ENCODE peak calls at places on chromosome 10, in five cellular contexts. G is progenitor cell of endocrine pancreas, C is nephron progenitor cell, Y is uterus, V is foreskin fibroblast. K is an unnamed sample.

GRCh38 chr10:51257511-51258248 is 183.4 kb downstream of the PRKG1 start:
- DNase-seq in G (no peak), C (no peak), Y (no peak), V (peak; percentile 16), K (peak; percentile 24)

GRCh38 chr10:26843736-26844135 is 17.0 kb downstream of the ABI1 start:
- DNase-seq in G (no peak), C (no peak), Y (no peak), V (no peak), K (no peak)

GRCh38 chr10:22620140-22620857 is 94.1 kb downstream of the PIP4K2A start:
- DNase-seq in G (no peak), C (no peak), Y (peak; percentile 54), V (peak; percentile 97), K (peak; percentile 98)

GRCh38 chr10:49656845-49657493 is 22.5 kb upstream of the C10orf53 start:
- DNase-seq in G (no peak), C (no peak), Y (no peak), V (no peak), K (no peak)

GRCh38 chr10:28317735-28318134 is 14.9 kb upstream of the MPP7 start:
- DNase-seq in G (no peak), C (no peak), Y (no peak), V (no peak), K (no peak)

GRCh38 chr10:72261323-72262018 is 12.3 kb upstream of the DDIT4 start:
- DNase-seq in G (no peak), C (no peak), Y (no peak), V (no peak), K (no peak)

GRCh38 chr10:27998178-27998953 is 513 bp downstream of the ODAD2 start:
- DNase-seq in G (peak; percentile 25), C (peak; percentile 65), Y (no peak), V (no peak), K (no peak)

GRCh38 chr10:69004821-69005220 is 16.2 kb downstream of the KIFBP start:
- DNase-seq in G (no peak), C (no peak), Y (no peak), V (peak; percentile 29), K (no peak)

GRCh38 chr10:57972783-57973182 is 294.9 kb downstream of the IPMK start:
- DNase-seq in G (no peak), C (no peak), Y (no peak), V (no peak), K (no peak)

GRCh38 chr10:670990-671389 is 18.5 kb downstream of the DIP2C start:
- DNase-seq in G (peak; percentile 1), C (no peak), Y (no peak), V (no peak), K (no peak)

GRCh38 chr10:98696516-98696915 is 249.8 kb upstream of the HPS1 start:
- DNase-seq in G (no peak), C (no peak), Y (no peak), V (no peak), K (no peak)

GRCh38 chr10:62814901-62815372 is 1.2 kb downstream of the EGR2 start:
- DNase-seq in G (no peak), C (peak; percentile 53), Y (no peak), V (no peak), K (no peak)

DNA sequence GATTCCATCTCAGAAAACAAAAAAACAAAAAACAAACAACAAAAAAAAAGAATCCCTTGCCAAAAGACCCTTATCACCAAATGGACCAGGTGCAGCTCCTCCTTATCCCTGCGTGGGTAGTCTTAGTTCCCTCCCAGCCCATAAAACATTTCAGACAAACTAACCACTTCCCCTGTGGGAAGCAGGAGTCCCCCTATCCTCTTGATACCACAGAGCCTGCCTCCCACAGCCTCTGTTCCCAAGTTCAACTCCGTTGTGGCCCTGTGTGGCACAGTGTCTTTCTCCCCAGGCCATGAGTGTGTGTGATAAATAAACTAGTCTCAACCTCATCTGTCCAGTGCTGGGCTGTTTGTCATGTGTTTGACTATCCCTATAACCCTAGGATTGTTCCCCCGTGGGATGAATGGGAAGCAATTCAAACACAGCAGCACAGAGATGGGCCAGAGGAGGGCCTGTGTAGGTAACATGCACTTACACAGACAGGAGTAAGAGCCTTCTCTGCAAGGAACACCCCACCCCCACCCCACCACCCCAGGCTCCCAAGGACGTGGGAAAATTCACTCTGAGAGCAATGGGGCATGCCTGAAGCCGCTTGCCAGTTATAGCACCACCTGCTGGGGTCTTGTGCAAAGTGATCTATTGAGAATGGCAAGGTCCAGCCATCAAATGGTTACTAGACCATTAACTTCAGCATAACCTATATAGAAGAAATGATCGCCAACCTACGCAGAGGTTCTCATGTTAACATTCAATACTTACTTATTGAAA is 147.1 kb upstream of the GHITM start:
- DNase-seq in G (peak; percentile 14), C (peak; percentile 59), Y (no peak), V (no peak), K (no peak)
- TF ChIP-seq CTCF in G (peak; percentile 61), C (peak; percentile 40), Y (no peak), V (peak; percentile 19), K (peak; percentile 50)

GRCh38 chr10:64089648-64090047 is 568.4 kb downstream of the REEP3 start:
- DNase-seq in G (no peak), C (no peak), Y (no peak), V (no peak), K (no peak)

GRCh38 chr10:64093304-64093703 is 572.1 kb downstream of the REEP3 start:
- DNase-seq in G (no peak), C (no peak), Y (no peak), V (no peak), K (no peak)

GRCh38 chr10:64093946-64094560 is 572.9 kb downstream of the REEP3 start:
- DNase-seq in G (no peak), C (no peak), Y (no peak), V (no peak), K (no peak)

GRCh38 chr10:64090865-64091264 is 569.7 kb downstream of the REEP3 start:
- DNase-seq in G (no peak), C (no peak), Y (no peak), V (no peak), K (no peak)

DNA sequence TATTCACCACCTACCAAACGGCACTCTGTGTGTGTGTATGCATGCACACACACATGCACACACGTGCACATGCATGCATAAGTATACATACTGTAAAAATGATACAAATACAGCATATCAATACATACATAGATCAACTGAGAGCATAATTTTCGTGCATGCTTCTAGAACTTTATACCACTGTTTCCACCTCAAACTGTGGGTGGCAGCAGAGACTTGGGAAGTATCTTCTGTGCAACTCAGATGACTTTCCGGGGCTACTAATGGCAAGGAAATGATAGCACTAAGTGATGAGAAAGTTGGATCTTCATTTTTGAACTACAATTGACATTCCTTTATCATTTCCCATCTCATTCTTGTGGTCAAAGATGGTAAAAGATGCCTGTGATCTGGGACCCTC is 570.7 kb downstream of the REEP3 start:
- DNase-seq in G (no peak), C (no peak), Y (no peak), V (no peak), K (no peak)
- TF ChIP-seq CTCF in G (peak; percentile 52), C (peak; percentile 31), Y (no peak), V (no peak), K (peak; percentile 58)

GRCh38 chr10:116265686-116266085 is 7.3 kb downstream of the GFRA1 start:
- DNase-seq in G (no peak), C (no peak), Y (no peak), V (no peak), K (no peak)

GRCh38 chr10:116271593-116272496 is 1.2 kb downstream of the GFRA1 start:
- DNase-seq in G (no peak), C (peak; percentile 45), Y (no peak), V (no peak), K (no peak)

GRCh38 chr10:116269612-116270011 is 3.4 kb downstream of the GFRA1 start:
- DNase-seq in G (no peak), C (no peak), Y (peak; percentile 32), V (no peak), K (no peak)

GRCh38 chr10:116270691-116271592 is 2.1 kb downstream of the GFRA1 start:
- DNase-seq in G (no peak), C (peak; percentile 60), Y (no peak), V (no peak), K (no peak)

GRCh38 chr10:116268976-116269375 is 4.0 kb downstream of the GFRA1 start:
- DNase-seq in G (no peak), C (no peak), Y (no peak), V (no peak), K (no peak)
- TF ChIP-seq CTCF in G (no peak), C (no peak), Y (no peak), V (no peak), K (peak; percentile 10)

GRCh38 chr10:66273966-66274519 is 651.8 kb upstream of the LRRTM3 start:
- DNase-seq in G (no peak), C (no peak), Y (no peak), V (no peak), K (no peak)

GRCh38 chr10:66283064-66283463 is 642.8 kb upstream of the LRRTM3 start:
- DNase-seq in G (no peak), C (no peak), Y (no peak), V (no peak), K (no peak)

GRCh38 chr10:66281327-66281726 is 644.5 kb upstream of the LRRTM3 start:
- DNase-seq in G (no peak), C (no peak), Y (no peak), V (no peak), K (no peak)

GRCh38 chr10:66277481-66277880 is 648.4 kb upstream of the LRRTM3 start:
- DNase-seq in G (no peak), C (no peak), Y (no peak), V (no peak), K (no peak)
- TF ChIP-seq CTCF in G (peak; percentile 43), C (peak; percentile 37), Y (no peak), V (no peak), K (peak; percentile 28)

GRCh38 chr10:103474077-103474476 is 5.0 kb downstream of the CALHM3 start:
- DNase-seq in G (no peak), C (no peak), Y (no peak), V (no peak), K (no peak)

GRCh38 chr10:103467391-103467790 is 8.7 kb upstream of the CALHM1 start:
- DNase-seq in G (no peak), C (no peak), Y (no peak), V (no peak), K (no peak)

GRCh38 chr10:103473261-103473671 is 5.8 kb downstream of the CALHM3 start:
- DNase-seq in G (no peak), C (no peak), Y (no peak), V (no peak), K (no peak)

GRCh38 chr10:103472005-103472404 is 7.0 kb downstream of the CALHM3 start:
- DNase-seq in G (no peak), C (no peak), Y (no peak), V (no peak), K (no peak)

DNA sequence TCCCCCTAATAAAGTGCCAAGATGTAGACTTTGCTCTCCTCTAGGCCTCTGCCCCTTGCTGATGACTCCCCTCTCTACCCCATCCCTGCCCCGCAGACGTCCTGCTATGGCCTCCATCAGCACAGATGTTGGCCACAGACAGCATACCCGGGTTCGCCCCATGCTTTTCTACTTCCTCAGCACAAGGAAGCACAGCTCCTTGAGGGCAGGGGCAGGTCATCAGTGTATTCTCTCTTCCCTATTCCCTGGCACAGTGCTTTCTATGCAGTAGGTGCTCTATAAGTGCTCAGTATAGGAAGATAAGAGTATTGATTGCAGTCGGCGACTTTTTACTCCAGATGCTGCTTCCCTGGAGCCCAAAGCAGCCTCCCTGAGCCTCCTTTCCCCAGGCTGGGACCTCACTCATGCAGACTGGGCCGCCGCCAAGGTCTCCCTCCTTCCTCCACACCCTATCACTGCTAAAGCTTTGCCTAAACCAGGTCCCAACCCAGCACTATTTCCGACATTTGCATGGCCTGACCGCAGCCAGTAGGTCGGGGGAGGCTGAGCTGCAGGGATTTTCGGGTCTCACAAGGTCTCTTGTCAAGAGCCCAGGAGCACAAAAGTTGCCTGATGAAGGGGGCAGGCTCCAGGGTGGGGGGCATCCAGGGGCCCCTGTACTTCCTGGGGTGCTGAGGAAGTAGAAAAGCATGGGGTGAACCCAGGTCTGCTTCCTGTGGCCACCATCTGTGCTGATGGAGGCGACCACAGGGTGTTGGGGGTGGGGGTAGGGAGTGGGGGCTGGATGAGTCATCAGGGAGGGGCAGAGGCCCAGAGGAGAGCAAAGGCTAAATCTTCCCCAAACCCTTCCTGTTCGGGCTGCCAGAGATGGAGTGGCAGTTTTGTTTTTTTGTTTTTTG is 8.0 kb downstream of the CALHM3 start:
- DNase-seq in G (no peak), C (no peak), Y (no peak), V (no peak), K (no peak)
- TF ChIP-seq CTCF in G (no peak), C (no peak), Y (no peak), V (no peak), K (no peak)